ENCODE peak calls at places on chromosome 17, in six cellular contexts. Q, G, O, J, K and F are unnamed samples. For H3K4me1, the result is how much of the 10 kb centered on the place peaks cover.

GRCh38 chr17:48344241-48344640 is 85.8 kb downstream of the SKAP1 start:
- DNase-seq in J (no peak), O (no peak), K (no peak), Q (no peak), G (no peak), F (no peak)

GRCh38 chr17:39688945-39689344 is 1.1 kb upstream of the PGAP3 start:
- DNase-seq in Q (no peak), J (no peak), G (no peak), O (no peak), K (no peak), F (no peak)

GRCh38 chr17:16974569-16975265 is 2.8 kb upstream of the TNFRSF13B start:
- DNase-seq in O (no peak), Q (no peak), J (no peak), K (no peak), G (no peak), F (no peak)

GRCh38 chr17:64739316-64740058 is 77.4 kb upstream of the SMURF2 start:
- DNase-seq in J (peak), O (peak), K (no peak), Q (peak), G (peak), F (no peak)

GRCh38 chr17:44948315-44948795 is 782 bp upstream of the KIF18B start:
- DNase-seq in J (no peak), G (no peak), Q (peak), O (no peak), K (no peak), F (no peak)

GRCh38 chr17:40320771-40321501 is 12.0 kb downstream of the RARA start:
- DNase-seq in J (peak), K (peak), Q (peak), G (no peak), O (peak), F (peak)

GRCh38 chr17:38724337-38724988 is 5.7 kb upstream of the CISD3 start:
- DNase-seq in O (no peak), K (no peak), G (no peak), J (no peak), Q (no peak), F (peak)

GRCh38 chr17:12545877-12546513 is 119.7 kb upstream of the MYOCD start:
- DNase-seq in Q (peak), O (no peak), K (no peak), J (peak), G (peak), F (no peak)

GRCh38 chr17:40617678-40618240 is 29.9 kb downstream of the SMARCE1 start:
- DNase-seq in G (no peak), O (no peak), J (no peak), K (no peak), Q (no peak), F (no peak)

GRCh38 chr17:39239640-39240314 is 14.0 kb upstream of the STAC2 start:
- DNase-seq in J (no peak), K (peak), G (peak), O (no peak), Q (peak), F (no peak)

GRCh38 chr17:52986056-52986662 is 827.6 kb upstream of the CA10 start:
- DNase-seq in K (no peak), Q (no peak), O (no peak), J (no peak), G (no peak), F (no peak)

GRCh38 chr17:71085238-71086033 is 916.1 kb downstream of the KCNJ2 start:
- DNase-seq in J (no peak), Q (no peak), G (peak), O (no peak), K (no peak), F (no peak)

GRCh38 chr17:67435122-67435521 is 58.0 kb downstream of the PITPNC1 start:
- DNase-seq in G (no peak), O (no peak), Q (no peak), J (peak), K (no peak), F (no peak)

GRCh38 chr17:42459256-42459982 is 741 bp downstream of the ATP6V0A1 start:
- DNase-seq in J (peak), O (peak), K (peak), G (peak), Q (peak), F (peak)

GRCh38 chr17:66415366-66416206 is 113.2 kb downstream of the PRKCA start:
- DNase-seq in K (no peak), G (no peak), J (no peak), O (no peak), Q (no peak), F (no peak)

GRCh38 chr17:75688209-75688771 is 21.2 kb downstream of the SAP30BP start:
- DNase-seq in J (peak), O (no peak), Q (no peak), G (no peak), K (peak), F (no peak)

GRCh38 chr17:75684249-75684648 is 17.1 kb downstream of the SAP30BP start:
- DNase-seq in J (peak), O (no peak), G (no peak), Q (no peak), K (no peak), F (no peak)

GRCh38 chr17:75685508-75685907 is 18.4 kb downstream of the SAP30BP start:
- DNase-seq in J (peak), K (no peak), Q (no peak), O (no peak), G (no peak), F (no peak)

GRCh38 chr17:75683467-75684041 is 16.4 kb downstream of the SAP30BP start:
- DNase-seq in J (peak), O (no peak), Q (no peak), G (no peak), K (no peak), F (no peak)

DNA sequence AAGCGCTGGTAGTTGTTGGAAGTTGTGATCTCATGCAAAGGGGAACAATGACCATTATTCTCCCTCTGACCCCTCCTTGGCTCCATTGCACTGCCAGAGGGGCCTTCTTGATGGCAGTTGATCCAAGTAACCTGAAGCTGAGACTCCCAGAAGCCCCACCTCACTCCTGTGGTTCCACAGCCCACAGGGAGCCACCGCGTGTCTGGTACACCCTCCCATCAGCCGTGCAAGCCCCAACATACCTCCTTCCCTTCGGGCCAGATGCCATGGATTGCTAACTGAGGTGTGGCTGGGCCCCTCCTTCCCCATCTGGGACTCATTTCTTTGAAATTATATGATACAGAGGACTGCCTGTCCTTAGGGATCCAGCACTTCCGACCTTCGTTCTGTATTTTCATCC is 17.8 kb downstream of the SAP30BP start:
- DNase-seq in G (no peak), Q (no peak), O (no peak), K (no peak), J (peak), F (no peak)
- H3K4me3 ChIP-seq in G (no peak), Q (no peak), O (no peak), K (no peak), J (peak), F (no peak)

GRCh38 chr17:47338026-47338425 is 14.3 kb downstream of the EFCAB13 start:
- DNase-seq in J (no peak), G (no peak), O (no peak), K (no peak), Q (no peak), F (no peak)
- H3K4me1 ChIP-seq in J (under half), G (under half), O (under half), K (under half), Q (under half), F (under half)

DNA sequence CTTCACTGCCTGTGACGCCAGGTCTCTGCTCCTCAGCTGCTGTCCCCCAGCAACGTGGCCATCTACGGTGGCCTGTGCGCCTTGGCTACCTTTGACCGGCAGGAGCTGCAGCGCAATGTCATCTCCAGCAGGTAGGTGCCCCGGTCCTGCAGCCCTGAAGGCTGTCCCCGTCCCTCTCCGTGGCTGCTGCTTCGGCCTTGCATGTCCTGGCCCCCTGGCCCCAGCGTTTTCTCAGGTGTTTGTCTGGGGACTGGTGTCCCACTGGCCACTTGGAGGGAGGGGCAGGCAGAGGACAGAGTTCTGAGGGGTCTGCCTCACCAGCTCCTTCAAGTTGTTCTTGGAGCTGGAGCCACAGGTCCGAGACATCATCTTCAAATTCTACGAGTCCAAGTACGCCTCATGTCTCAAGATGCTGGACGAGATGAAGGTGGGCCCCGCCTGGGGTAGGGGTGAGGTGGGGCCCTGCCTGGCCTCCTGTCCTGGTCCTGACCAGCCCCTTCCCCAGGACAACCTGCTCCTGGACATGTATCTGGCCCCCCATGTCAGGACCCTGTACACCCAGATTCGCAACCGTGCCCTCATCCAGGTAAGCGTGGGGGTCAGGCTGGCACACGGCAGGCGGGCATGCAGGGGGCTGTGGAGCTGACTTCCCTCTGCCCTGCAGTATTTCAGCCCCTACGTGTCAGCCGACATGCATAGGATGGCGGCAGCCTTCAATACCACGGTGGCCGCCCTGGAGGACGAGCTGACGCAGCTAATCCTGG is 4.4 kb downstream of the GPS1 start:
- DNase-seq in J (no peak), O (no peak), Q (no peak), G (no peak), K (no peak), F (no peak)
- H3K4me3 ChIP-seq in J (no peak), O (no peak), Q (no peak), G (no peak), K (no peak), F (no peak)

GRCh38 chr17:82098169-82098938 is at the start of gene FASN:
- DNase-seq in Q (peak), G (peak), J (peak), O (peak), K (peak), F (peak)

GRCh38 chr17:82097919-82098168 is 192 bp downstream of the FASN start:
- DNase-seq in Q (no peak), K (no peak), O (no peak), J (no peak), G (no peak), F (no peak)

GRCh38 chr17:82095777-82096708 is 2.0 kb downstream of the FASN start:
- DNase-seq in O (no peak), Q (no peak), G (no peak), J (no peak), K (no peak), F (peak)

GRCh38 chr17:82096709-82097186 is 1.3 kb downstream of the FASN start:
- DNase-seq in J (no peak), O (no peak), G (no peak), Q (no peak), K (no peak), F (no peak)

DNA sequence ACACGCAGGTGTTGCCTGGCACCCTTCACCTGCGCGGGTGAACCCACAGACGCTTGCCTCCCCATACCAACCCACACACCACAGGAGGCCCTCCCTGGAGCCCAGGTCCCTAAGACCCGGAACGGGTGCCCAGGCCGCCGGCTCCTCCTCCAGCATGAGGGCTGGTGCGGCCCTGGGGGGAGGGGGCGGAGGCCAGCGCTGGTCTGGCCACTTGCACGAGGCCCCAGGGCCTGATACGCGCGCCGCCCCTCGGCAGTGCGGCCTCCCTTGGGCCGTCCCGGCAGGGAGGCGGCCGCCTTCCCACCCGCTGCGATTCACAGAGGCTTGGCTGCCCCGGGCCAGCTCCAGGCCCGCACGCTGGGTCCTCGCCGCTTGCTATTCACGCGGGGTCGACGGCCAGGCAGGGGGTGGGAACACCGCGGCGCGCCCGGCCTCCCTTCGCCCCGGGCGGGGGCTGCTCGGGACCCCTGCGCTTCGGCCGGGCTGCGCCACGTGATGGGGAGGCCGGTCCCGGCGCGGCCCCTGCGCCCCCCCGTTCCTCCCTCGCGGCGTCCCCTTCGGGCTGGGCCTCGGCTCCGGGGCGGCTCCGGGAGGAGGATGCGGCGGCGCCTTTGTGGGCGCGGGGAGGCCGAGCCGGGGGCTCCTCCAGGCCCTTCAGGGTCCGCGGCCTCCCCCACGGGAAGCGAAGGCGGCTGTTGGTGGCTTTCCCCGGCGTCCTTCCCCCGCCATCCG is 683 bp downstream of the FASN start:
- DNase-seq in G (peak), K (peak), J (peak), O (no peak), Q (no peak), F (no peak)
- H3K4me1 ChIP-seq in G (under half), K (under half), J (under half), O (under half), Q (under half), F (under half)

GRCh38 chr17:77445030-77445907 is 304.5 kb downstream of the SEC14L1 start:
- DNase-seq in J (peak), G (no peak), Q (peak), O (no peak), K (no peak), F (no peak)
- H3K4me3 ChIP-seq in J (no peak), G (no peak), Q (no peak), O (no peak), K (peak), F (peak)

GRCh38 chr17:75486151-75486550 is 29.2 kb downstream of the CASKIN2 start:
- DNase-seq in G (no peak), K (no peak), Q (no peak), O (no peak), J (no peak), F (no peak)

GRCh38 chr17:75488693-75489510 is 26.4 kb downstream of the CASKIN2 start:
- DNase-seq in K (no peak), O (no peak), Q (no peak), G (no peak), J (no peak), F (no peak)

GRCh38 chr17:75486951-75487350 is 28.4 kb downstream of the CASKIN2 start:
- DNase-seq in Q (no peak), O (no peak), G (no peak), J (no peak), K (no peak), F (no peak)

GRCh38 chr17:75487351-75488070 is 27.8 kb downstream of the CASKIN2 start:
- DNase-seq in O (no peak), J (no peak), G (no peak), Q (no peak), K (peak), F (no peak)

DNA sequence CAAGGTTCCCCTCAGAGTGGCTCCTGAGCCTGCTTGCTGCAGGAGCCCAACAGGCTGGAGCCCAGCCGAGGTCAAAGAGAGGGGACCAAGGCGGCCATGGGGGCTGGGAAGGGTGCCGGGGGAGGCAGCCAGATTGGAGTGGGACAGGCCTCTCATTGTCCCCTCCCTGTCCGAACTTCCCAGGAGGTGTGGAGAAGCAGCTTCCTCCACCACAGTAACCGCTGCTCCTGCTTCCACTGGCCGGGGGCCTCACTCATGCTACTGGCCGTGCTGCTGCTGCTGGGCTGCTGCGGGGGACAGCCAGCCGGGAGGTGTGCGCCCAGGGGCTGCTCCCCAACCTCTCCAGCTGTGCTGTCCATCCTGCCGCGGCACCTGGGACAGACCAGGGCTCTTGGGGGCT is 29.3 kb downstream of the TMEM94 start:
- DNase-seq in K (peak), O (no peak), G (no peak), J (no peak), Q (no peak), F (no peak)
- H3K4me1 ChIP-seq in K (under half), O (under half), G (under half), J (under half), Q (under half), F (half or more)

DNA sequence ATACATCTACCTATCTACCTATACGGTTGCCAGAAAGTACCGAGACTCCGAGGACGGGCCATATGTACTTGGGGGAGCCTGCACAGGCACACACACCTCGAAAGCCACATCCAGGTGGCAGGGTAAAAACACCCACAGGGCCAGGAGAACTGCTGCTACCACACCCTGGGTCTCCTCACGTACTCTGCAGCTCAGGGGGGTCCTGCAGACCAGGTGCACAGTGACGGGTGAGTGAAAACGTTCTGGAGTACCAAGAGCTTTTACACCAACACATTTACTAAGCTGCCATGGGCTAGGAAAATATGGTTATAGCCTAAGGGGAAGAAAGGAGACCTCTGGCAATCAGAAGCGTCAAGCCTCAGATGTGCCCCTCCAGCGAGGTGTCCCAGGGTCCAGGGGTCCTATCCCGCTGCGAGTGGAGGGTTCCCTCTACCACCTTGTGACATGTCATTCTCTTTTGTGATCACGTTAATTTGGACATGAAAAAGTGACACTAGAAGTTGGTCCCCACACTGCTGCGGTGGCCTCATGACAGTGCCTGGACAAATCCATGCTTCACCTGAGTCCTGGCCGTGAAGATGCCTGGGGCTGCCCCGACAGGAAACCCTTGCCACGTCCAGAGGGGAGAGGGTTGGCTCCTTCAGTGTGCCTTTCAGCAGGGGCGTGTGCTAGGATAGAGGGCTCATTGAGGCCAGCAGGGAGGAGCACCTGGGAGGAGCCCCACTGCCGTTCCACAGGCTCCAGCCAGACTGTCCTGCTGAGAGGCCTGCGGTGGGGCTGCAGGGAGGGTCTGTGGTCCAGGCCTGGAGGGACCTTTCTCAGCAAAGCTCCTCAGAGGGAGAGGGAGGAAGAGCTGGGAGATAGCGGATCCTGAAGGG is 1.8 kb downstream of the CANT1 start:
- DNase-seq in K (peak), G (no peak), J (peak), Q (peak), O (no peak), F (no peak)
- H3K4me3 ChIP-seq in K (peak), G (no peak), J (peak), Q (no peak), O (no peak), F (peak)

GRCh38 chr17:57467226-57467625 is 210.9 kb downstream of the MSI2 start:
- DNase-seq in J (no peak), O (no peak), Q (no peak), K (no peak), G (no peak), F (no peak)
- H3K4me1 ChIP-seq in J (under half), O (under half), Q (under half), K (under half), G (under half), F (half or more)